ENCODE peak calls at places on chromosome 22, in ten cellular contexts. M, N, J, Y, K, Q, U, D, C and B are unnamed samples.

GRCh38 chr22:30266445-30267381 is at the start of gene OSM:
- DNase-seq in M (no peak), N (no peak), J (no peak), Y (peak), K (no peak), Q (no peak), U (no peak), D (no peak), C (no peak), B (peak)

GRCh38 chr22:36999463-36999862 is 19.8 kb downstream of the TST start:
- DNase-seq in M (no peak), N (no peak), J (peak), Y (no peak), K (no peak), Q (no peak), U (no peak), D (no peak), C (no peak), B (no peak)

GRCh38 chr22:17271711-17272451 is 52.6 kb upstream of the ADA2 start:
- DNase-seq in M (no peak), N (no peak), J (no peak), Y (no peak), K (no peak), Q (no peak), U (no peak), D (no peak), C (no peak), B (no peak)

GRCh38 chr22:42977574-42977973 is 37.4 kb downstream of the PACSIN2 start:
- DNase-seq in M (no peak), N (no peak), J (no peak), Y (no peak), K (no peak), Q (no peak), U (no peak), D (no peak), C (no peak), B (no peak)

GRCh38 chr22:25942989-25943411 is 201.0 kb downstream of the MYO18B start:
- DNase-seq in M (no peak), N (peak), J (peak), Y (peak), K (no peak), Q (no peak), U (peak), D (no peak), C (no peak), B (no peak)

GRCh38 chr22:20777420-20778177 is 3.7 kb downstream of the SERPIND1 start:
- DNase-seq in M (no peak), N (peak), J (no peak), Y (peak), K (no peak), Q (peak), U (peak), D (peak), C (peak), B (no peak)

GRCh38 chr22:49370841-49371301 is 456.8 kb downstream of the BRD1 start:
- DNase-seq in M (no peak), N (no peak), J (peak), Y (no peak), K (no peak), Q (no peak), U (no peak), D (no peak), C (no peak), B (peak)

GRCh38 chr22:40348025-40348658 is 1.8 kb downstream of the ADSL start:
- DNase-seq in M (no peak), N (peak), J (peak), Y (peak), K (peak), Q (no peak), U (peak), D (peak), C (no peak), B (peak)

GRCh38 chr22:22999473-22999872 is 70.8 kb upstream of the GNAZ start:
- DNase-seq in M (no peak), N (no peak), J (no peak), Y (no peak), K (no peak), Q (no peak), U (no peak), D (no peak), C (no peak), B (no peak)